ENCODE peak calls at places on chromosomes 12 and 14, in seven cellular contexts. One of them, this sample, is unnamed.

GRCh38 chr14:95445676-95446075 is 70.8 kb downstream of the SYNE3 start:
- DNase-seq in left ventricle myocardium inferior: no peak
- DNase-seq in HCT116: no peak
- DNase-seq in cardiac muscle cell: no peak
- DNase-seq in CD8-positive, alpha-beta T cell: no peak
- DNase-seq in adrenal gland: no peak
- DNase-seq in prostate gland: no peak
- DNase-seq in this sample: no peak

GRCh38 chr12:52215587-52216031 is 17.4 kb upstream of the KRT7 start:
- DNase-seq in left ventricle myocardium inferior: no peak
- DNase-seq in HCT116: peak; percentile 64
- DNase-seq in cardiac muscle cell: peak; percentile 47
- DNase-seq in CD8-positive, alpha-beta T cell: no peak
- DNase-seq in adrenal gland: no peak
- DNase-seq in prostate gland: no peak
- DNase-seq in this sample: peak; percentile 77

GRCh38 chr14:69528930-69529329 is 44.4 kb downstream of the PLEKHD1 start:
- DNase-seq in left ventricle myocardium inferior: no peak
- DNase-seq in HCT116: no peak
- DNase-seq in cardiac muscle cell: no peak
- DNase-seq in CD8-positive, alpha-beta T cell: no peak
- DNase-seq in adrenal gland: no peak
- DNase-seq in prostate gland: no peak
- DNase-seq in this sample: no peak

GRCh38 chr14:103657466-103657865 is 28.5 kb downstream of the KLC1 start:
- DNase-seq in left ventricle myocardium inferior: peak; percentile 34
- DNase-seq in HCT116: no peak
- DNase-seq in cardiac muscle cell: peak; percentile 78
- DNase-seq in CD8-positive, alpha-beta T cell: no peak
- DNase-seq in adrenal gland: no peak
- DNase-seq in prostate gland: no peak
- DNase-seq in this sample: no peak

GRCh38 chr12:44019118-44019517 is 183.2 kb downstream of the TMEM117 start:
- DNase-seq in left ventricle myocardium inferior: no peak
- DNase-seq in HCT116: no peak
- DNase-seq in cardiac muscle cell: no peak
- DNase-seq in CD8-positive, alpha-beta T cell: no peak
- DNase-seq in adrenal gland: no peak
- DNase-seq in prostate gland: no peak
- DNase-seq in this sample: peak; percentile 86

GRCh38 chr14:49401373-49401772 is 184.8 kb downstream of the RPS29 start:
- DNase-seq in left ventricle myocardium inferior: no peak
- DNase-seq in HCT116: no peak
- DNase-seq in cardiac muscle cell: no peak
- DNase-seq in CD8-positive, alpha-beta T cell: no peak
- DNase-seq in adrenal gland: peak; percentile 24
- DNase-seq in prostate gland: no peak
- DNase-seq in this sample: no peak

GRCh38 chr12:110498984-110499706 is 2.8 kb downstream of the VPS29 start:
- DNase-seq in left ventricle myocardium inferior: no peak
- DNase-seq in HCT116: no peak
- DNase-seq in cardiac muscle cell: peak; percentile 37
- DNase-seq in CD8-positive, alpha-beta T cell: no peak
- DNase-seq in adrenal gland: no peak
- DNase-seq in prostate gland: no peak
- DNase-seq in this sample: no peak

GRCh38 chr12:68609955-68610434 is 704 bp upstream of the RAP1B start:
- DNase-seq in left ventricle myocardium inferior: no peak
- DNase-seq in HCT116: no peak
- DNase-seq in cardiac muscle cell: peak; percentile 55
- DNase-seq in CD8-positive, alpha-beta T cell: no peak
- DNase-seq in adrenal gland: no peak
- DNase-seq in prostate gland: peak; percentile 19
- DNase-seq in this sample: no peak

GRCh38 chr14:74954232-74954946 is 1.0 kb downstream of the PGF start:
- DNase-seq in left ventricle myocardium inferior: no peak
- DNase-seq in HCT116: no peak
- DNase-seq in cardiac muscle cell: peak; percentile 16
- DNase-seq in CD8-positive, alpha-beta T cell: no peak
- DNase-seq in adrenal gland: no peak
- DNase-seq in prostate gland: no peak
- DNase-seq in this sample: no peak

GRCh38 chr12:46111727-46112126 is 121.4 kb upstream of the SCAF11 start:
- DNase-seq in left ventricle myocardium inferior: no peak
- DNase-seq in HCT116: no peak
- DNase-seq in cardiac muscle cell: no peak
- DNase-seq in CD8-positive, alpha-beta T cell: no peak
- DNase-seq in adrenal gland: no peak
- DNase-seq in prostate gland: no peak
- DNase-seq in this sample: no peak

GRCh38 chr12:55899035-55899434 is 28.7 kb downstream of the PYM1 start:
- DNase-seq in left ventricle myocardium inferior: no peak
- DNase-seq in HCT116: no peak
- DNase-seq in cardiac muscle cell: peak; percentile 58
- DNase-seq in CD8-positive, alpha-beta T cell: no peak
- DNase-seq in adrenal gland: no peak
- DNase-seq in prostate gland: no peak
- DNase-seq in this sample: no peak

GRCh38 chr12:49750027-49750977 is 8.9 kb downstream of the TMBIM6 start:
- DNase-seq in left ventricle myocardium inferior: no peak
- DNase-seq in HCT116: peak; percentile 54
- DNase-seq in cardiac muscle cell: peak; percentile 76
- DNase-seq in CD8-positive, alpha-beta T cell: no peak
- DNase-seq in adrenal gland: peak; percentile 58
- DNase-seq in prostate gland: no peak
- DNase-seq in this sample: no peak

GRCh38 chr12:93825926-93826599 is 148.9 kb downstream of the CRADD start:
- DNase-seq in left ventricle myocardium inferior: no peak
- DNase-seq in HCT116: no peak
- DNase-seq in cardiac muscle cell: peak; percentile 54
- DNase-seq in CD8-positive, alpha-beta T cell: no peak
- DNase-seq in adrenal gland: no peak
- DNase-seq in prostate gland: peak; percentile 44
- DNase-seq in this sample: no peak

DNA sequence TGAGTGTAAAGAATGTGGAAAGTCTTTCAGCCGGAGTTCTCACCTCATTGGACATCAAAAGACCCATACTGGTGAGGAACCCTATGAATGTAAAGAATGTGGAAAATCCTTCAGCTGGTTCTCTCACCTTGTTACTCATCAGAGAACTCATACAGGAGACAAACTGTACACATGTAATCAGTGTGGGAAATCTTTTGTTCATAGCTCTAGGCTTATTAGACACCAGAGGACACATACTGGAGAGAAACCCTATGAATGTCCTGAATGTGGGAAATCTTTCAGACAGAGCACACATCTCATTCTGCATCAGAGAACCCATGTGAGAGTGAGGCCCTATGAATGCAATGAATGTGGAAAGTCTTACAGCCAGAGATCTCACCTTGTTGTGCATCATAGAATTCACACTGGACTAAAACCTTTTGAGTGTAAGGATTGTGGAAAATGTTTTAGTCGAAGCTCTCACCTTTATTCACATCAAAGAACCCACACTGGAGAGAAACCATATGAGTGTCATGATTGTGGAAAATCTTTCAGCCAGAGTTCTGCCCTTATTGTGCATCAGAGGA is 25.1 kb upstream of the ZNF268 start:
- DNase-seq in left ventricle myocardium inferior: no peak
- DNase-seq in HCT116: no peak
- DNase-seq in cardiac muscle cell: no peak
- DNase-seq in CD8-positive, alpha-beta T cell: no peak
- DNase-seq in adrenal gland: no peak
- DNase-seq in prostate gland: no peak
- DNase-seq in this sample: no peak
- H3K9me3 ChIP-seq in left ventricle myocardium inferior: peaks cover 100% of the 10 kb centered on the region
- H3K9me3 ChIP-seq in HCT116: peaks cover 20% of the 10 kb centered on the region
- H3K9me3 ChIP-seq in cardiac muscle cell: peaks cover 22% of the 10 kb centered on the region
- H3K9me3 ChIP-seq in CD8-positive, alpha-beta T cell: peaks cover 61% of the 10 kb centered on the region
- H3K9me3 ChIP-seq in adrenal gland: peaks cover 99% of the 10 kb centered on the region
- H3K9me3 ChIP-seq in prostate gland: peaks cover 6% of the 10 kb centered on the region
- H3K9me3 ChIP-seq in this sample: peaks cover 92% of the 10 kb centered on the region

GRCh38 chr12:95601626-95602025 is 50.4 kb upstream of the USP44 start:
- DNase-seq in left ventricle myocardium inferior: no peak
- DNase-seq in HCT116: no peak
- DNase-seq in cardiac muscle cell: no peak
- DNase-seq in CD8-positive, alpha-beta T cell: no peak
- DNase-seq in adrenal gland: no peak
- DNase-seq in prostate gland: no peak
- DNase-seq in this sample: no peak
- H3K9me3 ChIP-seq in left ventricle myocardium inferior: no peaks in the 10 kb centered on the region
- H3K9me3 ChIP-seq in HCT116: no peaks in the 10 kb centered on the region
- H3K9me3 ChIP-seq in cardiac muscle cell: no peaks in the 10 kb centered on the region
- H3K9me3 ChIP-seq in CD8-positive, alpha-beta T cell: no peaks in the 10 kb centered on the region
- H3K9me3 ChIP-seq in adrenal gland: no peaks in the 10 kb centered on the region
- H3K9me3 ChIP-seq in prostate gland: no peaks in the 10 kb centered on the region
- H3K9me3 ChIP-seq in this sample: no peaks in the 10 kb centered on the region

GRCh38 chr14:26398616-26399015 is 199.2 kb downstream of the NOVA1 start:
- DNase-seq in left ventricle myocardium inferior: no peak
- DNase-seq in HCT116: no peak
- DNase-seq in cardiac muscle cell: peak; percentile 23
- DNase-seq in CD8-positive, alpha-beta T cell: no peak
- DNase-seq in adrenal gland: no peak
- DNase-seq in prostate gland: no peak
- DNase-seq in this sample: no peak
- H3K9me3 ChIP-seq in left ventricle myocardium inferior: no peaks in the 10 kb centered on the region
- H3K9me3 ChIP-seq in HCT116: peaks cover 12% of the 10 kb centered on the region
- H3K9me3 ChIP-seq in cardiac muscle cell: no peaks in the 10 kb centered on the region
- H3K9me3 ChIP-seq in CD8-positive, alpha-beta T cell: no peaks in the 10 kb centered on the region
- H3K9me3 ChIP-seq in adrenal gland: no peaks in the 10 kb centered on the region
- H3K9me3 ChIP-seq in prostate gland: no peaks in the 10 kb centered on the region
- H3K9me3 ChIP-seq in this sample: no peaks in the 10 kb centered on the region

DNA sequence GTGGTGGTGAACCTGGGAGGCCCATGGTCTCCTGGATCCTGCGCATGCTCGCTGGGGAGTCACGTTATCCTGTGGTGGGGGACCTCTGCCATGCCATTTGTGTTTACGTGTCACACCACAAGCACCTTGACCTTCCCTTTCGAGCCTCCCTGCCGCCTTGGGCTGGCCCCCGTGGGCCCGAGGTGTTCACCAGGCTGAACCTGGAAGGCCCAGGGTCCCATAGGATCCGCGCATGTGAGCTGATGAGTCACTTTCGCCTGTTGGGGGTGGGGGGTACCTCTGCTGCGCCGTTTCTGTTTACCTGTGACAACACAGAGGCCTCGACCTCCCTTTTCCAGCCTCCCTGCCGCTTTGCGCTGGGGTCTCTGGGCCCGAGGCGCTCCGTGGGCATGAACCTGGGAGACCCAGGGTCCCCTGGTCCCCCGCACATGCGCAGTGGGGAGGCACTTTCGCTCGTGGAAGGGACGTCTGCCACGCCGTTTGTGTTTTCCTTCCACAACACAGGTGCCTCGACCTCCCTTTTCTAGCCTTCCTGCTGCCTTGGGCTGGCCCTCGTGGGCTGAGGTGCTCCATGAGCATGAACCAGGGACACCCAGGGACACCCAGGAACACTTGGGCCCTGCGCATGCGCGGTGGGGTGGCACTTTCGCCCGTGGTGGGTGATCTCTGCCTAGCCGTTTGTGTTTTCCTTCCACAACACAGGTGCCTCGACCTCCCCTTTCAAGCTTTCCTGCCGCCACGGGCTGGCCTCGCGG is 334.1 kb downstream of the ALG10 start:
- DNase-seq in left ventricle myocardium inferior: no peak
- DNase-seq in HCT116: no peak
- DNase-seq in cardiac muscle cell: no peak
- DNase-seq in CD8-positive, alpha-beta T cell: no peak
- DNase-seq in adrenal gland: no peak
- DNase-seq in prostate gland: no peak
- DNase-seq in this sample: no peak
- H3K9me3 ChIP-seq in left ventricle myocardium inferior: peaks cover 64% of the 10 kb centered on the region
- H3K9me3 ChIP-seq in HCT116: no peaks in the 10 kb centered on the region
- H3K9me3 ChIP-seq in cardiac muscle cell: no peaks in the 10 kb centered on the region
- H3K9me3 ChIP-seq in CD8-positive, alpha-beta T cell: no peaks in the 10 kb centered on the region
- H3K9me3 ChIP-seq in adrenal gland: no peaks in the 10 kb centered on the region
- H3K9me3 ChIP-seq in prostate gland: no peaks in the 10 kb centered on the region
- H3K9me3 ChIP-seq in this sample: no peaks in the 10 kb centered on the region

GRCh38 chr14:55749946-55750345 is 169.9 kb downstream of the KTN1 start:
- DNase-seq in left ventricle myocardium inferior: no peak
- DNase-seq in HCT116: no peak
- DNase-seq in cardiac muscle cell: no peak
- DNase-seq in CD8-positive, alpha-beta T cell: no peak
- DNase-seq in adrenal gland: no peak
- DNase-seq in prostate gland: no peak
- DNase-seq in this sample: no peak
- H3K9me3 ChIP-seq in left ventricle myocardium inferior: no peaks in the 10 kb centered on the region
- H3K9me3 ChIP-seq in HCT116: no peaks in the 10 kb centered on the region
- H3K9me3 ChIP-seq in cardiac muscle cell: no peaks in the 10 kb centered on the region
- H3K9me3 ChIP-seq in CD8-positive, alpha-beta T cell: no peaks in the 10 kb centered on the region
- H3K9me3 ChIP-seq in adrenal gland: no peaks in the 10 kb centered on the region
- H3K9me3 ChIP-seq in prostate gland: no peaks in the 10 kb centered on the region
- H3K9me3 ChIP-seq in this sample: no peaks in the 10 kb centered on the region

DNA sequence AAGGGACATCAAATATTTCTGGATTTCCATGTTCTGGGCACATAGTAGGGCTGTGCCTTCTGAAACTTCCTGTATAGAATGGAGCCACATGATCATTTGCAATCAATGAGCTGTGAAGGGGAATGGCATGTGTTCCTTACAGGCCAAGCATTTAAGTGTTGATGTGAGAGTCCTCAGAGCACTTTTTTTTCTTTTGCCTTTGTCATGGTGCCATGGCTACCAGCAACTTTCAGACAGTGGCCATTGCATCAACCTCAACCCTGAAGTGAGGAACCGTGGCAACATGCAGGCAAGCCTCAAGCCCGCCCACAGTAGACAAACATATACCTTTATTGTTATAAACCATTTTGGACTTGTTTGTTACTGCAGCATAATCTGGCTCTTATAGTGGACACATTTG is 948.1 kb downstream of the NRXN3 start:
- DNase-seq in left ventricle myocardium inferior: no peak
- DNase-seq in HCT116: no peak
- DNase-seq in cardiac muscle cell: no peak
- DNase-seq in CD8-positive, alpha-beta T cell: no peak
- DNase-seq in adrenal gland: no peak
- DNase-seq in prostate gland: no peak
- DNase-seq in this sample: peak; percentile 55
- H3K9me3 ChIP-seq in left ventricle myocardium inferior: no peaks in the 10 kb centered on the region
- H3K9me3 ChIP-seq in HCT116: peaks cover 3% of the 10 kb centered on the region
- H3K9me3 ChIP-seq in cardiac muscle cell: no peaks in the 10 kb centered on the region
- H3K9me3 ChIP-seq in CD8-positive, alpha-beta T cell: no peaks in the 10 kb centered on the region
- H3K9me3 ChIP-seq in adrenal gland: no peaks in the 10 kb centered on the region
- H3K9me3 ChIP-seq in prostate gland: no peaks in the 10 kb centered on the region
- H3K9me3 ChIP-seq in this sample: no peaks in the 10 kb centered on the region

DNA sequence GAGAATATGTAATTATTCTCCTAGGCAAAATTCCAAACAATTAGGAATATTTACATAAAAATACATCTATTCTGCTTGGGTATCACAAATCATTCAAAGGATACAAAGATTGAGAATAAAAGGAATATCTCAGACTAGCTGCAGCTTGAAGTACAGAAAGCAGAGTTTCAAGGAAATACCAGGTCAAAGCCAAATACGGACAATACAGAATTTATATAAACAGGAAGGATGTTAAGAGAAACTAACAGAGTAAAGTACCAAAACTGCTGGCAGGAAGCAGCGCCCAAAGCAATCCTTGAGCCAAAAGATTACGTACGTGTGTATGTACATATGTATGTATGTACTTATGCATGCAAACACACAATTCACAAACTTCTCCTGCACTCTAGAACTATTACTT is 86.6 kb downstream of the PPP1R12A start:
- DNase-seq in left ventricle myocardium inferior: no peak
- DNase-seq in HCT116: no peak
- DNase-seq in cardiac muscle cell: peak; percentile 50
- DNase-seq in CD8-positive, alpha-beta T cell: no peak
- DNase-seq in adrenal gland: no peak
- DNase-seq in prostate gland: no peak
- DNase-seq in this sample: no peak
- H3K9me3 ChIP-seq in left ventricle myocardium inferior: peaks cover 15% of the 10 kb centered on the region
- H3K9me3 ChIP-seq in HCT116: no peaks in the 10 kb centered on the region
- H3K9me3 ChIP-seq in cardiac muscle cell: no peaks in the 10 kb centered on the region
- H3K9me3 ChIP-seq in CD8-positive, alpha-beta T cell: no peaks in the 10 kb centered on the region
- H3K9me3 ChIP-seq in adrenal gland: no peaks in the 10 kb centered on the region
- H3K9me3 ChIP-seq in prostate gland: no peaks in the 10 kb centered on the region
- H3K9me3 ChIP-seq in this sample: no peaks in the 10 kb centered on the region